ENCODE peak calls at places on chromosomes 5 and 9, in eight cellular contexts. C, T, M, Y, S, F, K and G are unnamed samples.

GRCh38 chr5:54895816-54896341 is 89.5 kb downstream of the ESM1 start:
- DNase-seq in C (peak; percentile 65), T (peak; percentile 32), M (no peak), Y (peak; percentile 47), S (no peak), F (no peak), K (peak; percentile 73), G (no peak)

GRCh38 chr5:150070821-150071220 is 15.5 kb downstream of the CSF1R start:
- DNase-seq in C (no peak), T (no peak), M (no peak), Y (no peak), S (no peak), F (no peak), K (no peak), G (no peak)

GRCh38 chr5:16965581-16965980 is 29.5 kb upstream of the MYO10 start:
- DNase-seq in C (peak; percentile 30), T (no peak), M (no peak), Y (no peak), S (no peak), F (no peak), K (no peak), G (no peak)

GRCh38 chr5:74440341-74440740 is 200.2 kb downstream of the ENC1 start:
- DNase-seq in C (no peak), T (no peak), M (no peak), Y (no peak), S (no peak), F (no peak), K (no peak), G (no peak)

GRCh38 chr9:122642226-122642625 is 15.2 kb downstream of the OR1B1 start:
- DNase-seq in C (peak; percentile 0), T (peak; percentile 6), M (no peak), Y (peak; percentile 12), S (no peak), F (no peak), K (no peak), G (no peak)

GRCh38 chr9:127049044-127049443 is 73.4 kb downstream of the ANGPTL2 start:
- DNase-seq in C (peak; percentile 90), T (no peak), M (no peak), Y (no peak), S (no peak), F (peak; percentile 8), K (peak; percentile 97), G (no peak)

GRCh38 chr5:159581502-159582249 is 251.4 kb upstream of the IL12B start:
- DNase-seq in C (peak; percentile 95), T (no peak), M (no peak), Y (no peak), S (no peak), F (no peak), K (peak; percentile 80), G (no peak)

GRCh38 chr9:97543568-97543967 is 42.1 kb downstream of the TMOD1 start:
- DNase-seq in C (no peak), T (no peak), M (no peak), Y (no peak), S (no peak), F (no peak), K (no peak), G (no peak)

GRCh38 chr9:4266602-4267001 is 33.3 kb downstream of the GLIS3 start:
- DNase-seq in C (no peak), T (no peak), M (no peak), Y (no peak), S (no peak), F (no peak), K (no peak), G (no peak)

GRCh38 chr5:33321026-33321425 is 119.7 kb upstream of the TARS1 start:
- DNase-seq in C (peak; percentile 99), T (no peak), M (no peak), Y (no peak), S (no peak), F (no peak), K (peak; percentile 99), G (no peak)

GRCh38 chr5:179166886-179167841 is 107.0 kb downstream of the ZNF354C start:
- DNase-seq in C (peak; percentile 51), T (peak; percentile 80), M (peak; percentile 72), Y (peak; percentile 53), S (peak; percentile 61), F (no peak), K (peak; percentile 83), G (peak; percentile 81)

GRCh38 chr5:135571210-135571609 is 7.6 kb downstream of the CXCL14 start:
- DNase-seq in C (no peak), T (no peak), M (no peak), Y (no peak), S (no peak), F (no peak), K (no peak), G (no peak)

GRCh38 chr9:119291554-119291953 is 77.7 kb downstream of the BRINP1 start:
- DNase-seq in C (no peak), T (no peak), M (no peak), Y (no peak), S (no peak), F (no peak), K (no peak), G (no peak)

GRCh38 chr9:69207503-69207902 is 33.4 kb downstream of the TJP2 start:
- DNase-seq in C (no peak), T (no peak), M (no peak), Y (peak; percentile 41), S (no peak), F (no peak), K (no peak), G (no peak)

GRCh38 chr5:125059255-125060050 is 313.0 kb upstream of the ZNF608 start:
- DNase-seq in C (peak; percentile 51), T (no peak), M (no peak), Y (no peak), S (no peak), F (no peak), K (no peak), G (no peak)

GRCh38 chr9:127756233-127756632 is 21.1 kb upstream of the TOR2A start:
- DNase-seq in C (no peak), T (no peak), M (no peak), Y (no peak), S (no peak), F (no peak), K (no peak), G (no peak)

GRCh38 chr9:110142868-110143866 is 64.8 kb downstream of the C9orf152 start:
- DNase-seq in C (no peak), T (no peak), M (no peak), Y (peak; percentile 12), S (no peak), F (peak; percentile 35), K (peak; percentile 55), G (no peak)

GRCh38 chr5:84779206-84779605 is 394.5 kb upstream of the EDIL3 start:
- DNase-seq in C (peak; percentile 57), T (no peak), M (no peak), Y (no peak), S (no peak), F (no peak), K (peak; percentile 4), G (no peak)

GRCh38 chr5:134122530-134122929 is 8.0 kb downstream of the TCF7 start:
- DNase-seq in C (no peak), T (no peak), M (no peak), Y (no peak), S (no peak), F (no peak), K (no peak), G (no peak)

GRCh38 chr5:150271296-150271692 is 18.3 kb downstream of the CAMK2A start:
- DNase-seq in C (no peak), T (no peak), M (no peak), Y (no peak), S (no peak), F (no peak), K (no peak), G (no peak)

GRCh38 chr5:8756498-8757084 is 789.3 kb downstream of the SEMA5A start:
- DNase-seq in C (peak; percentile 49), T (peak; percentile 13), M (peak; percentile 14), Y (peak; percentile 3), S (no peak), F (peak; percentile 16), K (peak; percentile 72), G (no peak)

GRCh38 chr9:77421506-77422265 is 226.4 kb downstream of the GNA14 start:
- DNase-seq in C (peak; percentile 49), T (no peak), M (no peak), Y (no peak), S (no peak), F (no peak), K (no peak), G (no peak)

GRCh38 chr9:21527579-21527978 is 45.5 kb upstream of the IFNE start:
- DNase-seq in C (no peak), T (no peak), M (peak; percentile 20), Y (no peak), S (no peak), F (no peak), K (no peak), G (no peak)
- TF ChIP-seq CTCF in C (no peak), T (no peak), M (peak; percentile 1), Y (no peak), S (no peak), F (no peak), K (peak; percentile 2), G (no peak)

DNA sequence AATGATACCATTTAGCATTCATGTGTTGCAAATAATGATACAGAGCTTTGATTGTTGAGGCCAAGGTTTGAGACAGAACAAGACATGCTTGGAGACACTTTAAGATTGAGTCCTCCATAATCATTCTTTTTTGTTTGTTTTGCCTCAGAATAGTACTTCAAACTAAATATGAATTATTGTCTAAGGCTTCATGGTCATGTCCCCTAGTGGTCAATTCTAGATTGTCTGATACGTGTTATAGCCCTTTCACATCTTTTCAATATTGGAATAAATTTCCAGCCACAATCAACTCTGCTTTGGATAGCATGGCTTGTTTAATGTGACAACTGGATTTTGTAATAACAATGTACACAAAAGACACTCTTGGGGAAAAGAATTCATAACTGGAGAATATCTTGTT is 64.2 kb downstream of the PRLR start:
- DNase-seq in C (no peak), T (no peak), M (no peak), Y (no peak), S (no peak), F (no peak), K (no peak), G (no peak)
- TF ChIP-seq CTCF in C (no peak), T (peak; percentile 7), M (no peak), Y (no peak), S (no peak), F (no peak), K (peak; percentile 37), G (peak; percentile 37)

GRCh38 chr9:135506327-135507103 is 6.0 kb downstream of the MRPS2 start:
- DNase-seq in C (no peak), T (peak; percentile 55), M (no peak), Y (peak; percentile 91), S (no peak), F (no peak), K (peak; percentile 34), G (no peak)
- TF ChIP-seq CTCF in C (no peak), T (no peak), M (no peak), Y (no peak), S (no peak), F (no peak), K (no peak), G (no peak)

DNA sequence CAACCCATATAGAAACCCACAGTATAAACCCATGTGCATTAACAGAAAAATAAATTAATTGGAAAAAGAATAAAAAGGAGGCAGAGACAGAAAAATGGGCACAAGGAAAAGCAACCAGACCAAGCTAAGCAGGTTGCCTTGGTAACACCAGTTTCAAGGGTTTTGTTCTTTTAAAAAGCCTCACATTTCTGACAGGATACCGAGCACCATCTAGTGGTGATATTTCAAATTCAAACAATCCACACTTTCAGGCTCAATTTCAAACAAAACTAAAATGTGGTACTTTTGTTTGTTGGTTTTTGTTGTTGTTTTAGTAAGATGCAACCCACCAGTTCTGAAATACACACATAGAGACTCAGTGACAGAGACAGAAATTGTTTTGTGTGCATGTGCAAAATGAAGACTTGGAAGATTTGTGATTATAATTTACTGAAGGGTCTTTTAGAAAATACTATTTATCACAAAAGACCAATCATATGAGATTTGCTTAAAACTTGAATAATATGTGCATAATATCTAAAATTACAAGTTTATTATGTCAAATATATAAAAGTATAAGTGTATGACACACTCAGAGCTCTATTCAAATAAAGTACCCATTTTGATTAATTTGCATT is 318.2 kb downstream of the SLCO4C1 start:
- DNase-seq in C (peak; percentile 52), T (peak; percentile 14), M (peak; percentile 48), Y (peak; percentile 34), S (no peak), F (peak; percentile 1), K (peak; percentile 61), G (no peak)
- TF ChIP-seq CTCF in C (no peak), T (peak; percentile 70), M (peak; percentile 60), Y (peak; percentile 37), S (peak; percentile 80), F (no peak), K (peak; percentile 43), G (peak; percentile 77)